ENCODE peak calls at places on chromosomes 2 and 18, in five cellular contexts. One of them, this sample, is unnamed.

GRCh38 chr18:36786686-36787085 is 42.1 kb downstream of the TPGS2 start:
- DNase-seq in GM12878: no peak
- DNase-seq in H1: no peak
- DNase-seq in HepG2: peak
- DNase-seq in K562: no peak
- DNase-seq in this sample: no peak

GRCh38 chr18:59649575-59649974 is 47.6 kb downstream of the CCBE1 start:
- DNase-seq in HepG2: no peak
- DNase-seq in K562: no peak
- DNase-seq in H1: peak
- DNase-seq in GM12878: no peak
- DNase-seq in this sample: no peak

GRCh38 chr2:174892546-174892945 is 112.6 kb downstream of the CHN1 start:
- DNase-seq in K562: no peak
- DNase-seq in H1: no peak
- DNase-seq in GM12878: no peak
- DNase-seq in HepG2: no peak
- DNase-seq in this sample: no peak

GRCh38 chr2:224754129-224754528 is 38.0 kb upstream of the CCDC195 start:
- DNase-seq in GM12878: no peak
- DNase-seq in HepG2: no peak
- DNase-seq in K562: no peak
- DNase-seq in H1: no peak
- DNase-seq in this sample: no peak

GRCh38 chr18:47632970-47633635 is 297.4 kb downstream of the SMAD2 start:
- DNase-seq in H1: no peak
- DNase-seq in HepG2: no peak
- DNase-seq in K562: no peak
- DNase-seq in GM12878: no peak
- DNase-seq in this sample: no peak

GRCh38 chr2:10260130-10260529 is 42.6 kb upstream of the HPCAL1 start:
- DNase-seq in K562: no peak
- DNase-seq in H1: no peak
- DNase-seq in GM12878: no peak
- DNase-seq in HepG2: no peak
- DNase-seq in this sample: no peak

GRCh38 chr18:22556271-22556990 is 138.7 kb upstream of the CTAGE1 start:
- DNase-seq in GM12878: no peak
- DNase-seq in K562: no peak
- DNase-seq in H1: no peak
- DNase-seq in HepG2: no peak
- DNase-seq in this sample: no peak

GRCh38 chr2:126990200-126990599 is 91.5 kb downstream of the TEX51 start:
- DNase-seq in HepG2: peak
- DNase-seq in GM12878: no peak
- DNase-seq in K562: no peak
- DNase-seq in H1: no peak
- DNase-seq in this sample: no peak

GRCh38 chr18:9731380-9731779 is 23.3 kb downstream of the RAB31 start:
- DNase-seq in K562: no peak
- DNase-seq in GM12878: no peak
- DNase-seq in HepG2: no peak
- DNase-seq in H1: no peak
- DNase-seq in this sample: no peak

GRCh38 chr18:60003610-60004185 is 103.9 kb downstream of the PMAIP1 start:
- DNase-seq in GM12878: no peak
- DNase-seq in K562: no peak
- DNase-seq in H1: no peak
- DNase-seq in HepG2: no peak
- DNase-seq in this sample: no peak

GRCh38 chr2:239598011-239598731 is 197.4 kb upstream of the HDAC4 start:
- DNase-seq in H1: no peak
- DNase-seq in K562: no peak
- DNase-seq in GM12878: no peak
- DNase-seq in HepG2: no peak
- DNase-seq in this sample: no peak

GRCh38 chr2:1907849-1908533 is 163.7 kb upstream of the PXDN start:
- DNase-seq in H1: no peak
- DNase-seq in GM12878: no peak
- DNase-seq in K562: no peak
- DNase-seq in HepG2: no peak
- DNase-seq in this sample: no peak

GRCh38 chr2:168343586-168343985 is 96.2 kb upstream of the STK39 start:
- DNase-seq in HepG2: no peak
- DNase-seq in K562: no peak
- DNase-seq in H1: no peak
- DNase-seq in GM12878: no peak
- DNase-seq in this sample: no peak

GRCh38 chr2:59006204-59006603 is 765.1 kb upstream of the FANCL start:
- DNase-seq in HepG2: no peak
- DNase-seq in GM12878: no peak
- DNase-seq in H1: no peak
- DNase-seq in K562: no peak
- DNase-seq in this sample: no peak

GRCh38 chr2:95275601-95276243 is 1.5 kb downstream of the PROM2 start:
- DNase-seq in GM12878: no peak
- DNase-seq in K562: no peak
- DNase-seq in HepG2: no peak
- DNase-seq in H1: no peak
- DNase-seq in this sample: no peak

GRCh38 chr2:172295677-172296076 is 131.7 kb upstream of the ITGA6 start:
- DNase-seq in H1: no peak
- DNase-seq in K562: no peak
- DNase-seq in GM12878: no peak
- DNase-seq in HepG2: no peak
- DNase-seq in this sample: no peak

GRCh38 chr2:224927671-224928173 is 114.5 kb downstream of the DOCK10 start:
- DNase-seq in GM12878: no peak
- DNase-seq in K562: no peak
- DNase-seq in HepG2: no peak
- DNase-seq in H1: no peak
- DNase-seq in this sample: no peak

GRCh38 chr2:189143930-189144329 is 35.6 kb downstream of the COL5A2 start:
- DNase-seq in HepG2: no peak
- DNase-seq in H1: no peak
- DNase-seq in K562: no peak
- DNase-seq in GM12878: no peak
- DNase-seq in this sample: no peak

GRCh38 chr18:60145776-60146175 is 226.8 kb downstream of the MC4R start:
- DNase-seq in GM12878: no peak
- DNase-seq in H1: no peak
- DNase-seq in K562: no peak
- DNase-seq in HepG2: no peak
- DNase-seq in this sample: no peak

DNA sequence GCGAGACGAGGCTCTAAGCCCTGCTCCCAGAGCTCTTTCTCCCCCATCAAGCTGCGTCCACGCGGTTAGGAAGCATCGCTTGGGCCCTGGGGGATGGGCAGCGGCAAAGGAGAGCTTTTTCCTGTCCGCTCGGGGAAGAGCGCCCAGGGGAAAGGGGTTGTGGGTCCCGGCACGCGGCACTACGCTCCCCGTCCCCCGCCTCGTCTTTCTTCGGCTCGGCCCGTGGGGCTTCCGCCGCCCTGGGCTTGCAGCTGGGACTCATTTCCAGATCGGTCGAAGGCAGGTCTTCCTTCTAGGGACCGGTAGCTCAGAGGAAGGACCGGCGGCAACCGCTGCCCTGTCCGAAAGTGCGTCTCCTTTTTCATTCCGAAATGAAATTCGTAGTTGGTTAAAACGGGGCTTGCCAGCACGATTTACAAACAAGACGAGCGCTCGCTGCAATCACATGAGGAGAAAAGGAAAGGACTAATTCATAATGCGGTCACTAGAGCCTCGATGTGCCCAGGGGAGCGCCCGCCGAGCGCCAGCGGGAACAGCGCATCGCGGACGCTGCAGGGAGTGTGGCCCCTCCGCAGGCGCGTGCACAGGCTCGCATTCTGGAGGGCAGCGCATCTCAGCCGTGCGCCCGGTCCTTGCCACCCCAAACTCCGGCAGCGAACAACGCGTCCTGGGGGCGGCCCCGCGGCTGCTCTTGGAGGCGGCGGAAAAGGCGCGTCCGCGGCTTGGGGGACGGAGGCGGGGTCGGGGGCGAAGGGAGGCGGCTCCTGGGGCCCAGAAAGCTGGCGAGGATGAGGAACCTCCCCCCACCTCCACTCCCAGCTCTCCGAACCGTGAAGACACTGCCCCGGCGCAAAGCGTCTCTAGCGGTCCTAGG is 3.6 kb upstream of the ITPRIPL1 start:
- DNase-seq in HepG2: peak
- DNase-seq in K562: peak
- DNase-seq in H1: peak
- DNase-seq in GM12878: peak
- DNase-seq in this sample: no peak
- TF ChIP-seq POLR2A in HepG2: no peak
- TF ChIP-seq POLR2A in K562: peak
- TF ChIP-seq POLR2A in H1: no peak
- TF ChIP-seq POLR2A in GM12878: peak
- TF ChIP-seq POLR2A in this sample: peak

DNA sequence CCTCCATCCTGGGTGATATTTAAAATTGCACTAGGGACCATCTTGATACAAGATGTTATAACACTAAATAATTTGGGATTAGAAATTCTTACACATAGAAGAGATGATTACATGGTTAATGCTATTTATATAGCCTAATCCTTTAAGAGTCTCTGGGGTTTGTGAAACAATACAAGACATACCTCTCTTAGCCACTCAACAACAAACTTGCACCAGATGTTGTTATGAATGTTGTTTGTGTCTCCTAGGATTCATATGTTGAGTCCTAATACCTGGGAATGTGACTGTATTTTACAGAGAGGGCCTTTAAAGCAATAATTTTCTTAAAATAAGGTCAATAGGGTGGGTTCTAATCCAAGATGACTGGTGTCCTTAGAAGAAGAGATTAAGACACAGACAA is 678.3 kb downstream of the NYAP2 start:
- DNase-seq in K562: no peak
- DNase-seq in H1: no peak
- DNase-seq in GM12878: no peak
- DNase-seq in HepG2: no peak
- DNase-seq in this sample: no peak
- TF ChIP-seq YY1 in K562: no peak
- TF ChIP-seq YY1 in H1: no peak
- TF ChIP-seq YY1 in GM12878: no peak
- TF ChIP-seq YY1 in HepG2: no peak
- TF ChIP-seq YY1 in this sample: no peak

GRCh38 chr18:61829108-61829507 is 63.7 kb downstream of the RNF152 start:
- DNase-seq in H1: no peak
- DNase-seq in HepG2: no peak
- DNase-seq in K562: no peak
- DNase-seq in GM12878: no peak
- DNase-seq in this sample: no peak
- TF ChIP-seq CEBPB in H1: no peak
- TF ChIP-seq CEBPB in HepG2: no peak
- TF ChIP-seq CEBPB in K562: no peak
- TF ChIP-seq CEBPB in GM12878: no peak
- TF ChIP-seq CEBPB in this sample: no peak

GRCh38 chr18:44635546-44635945 is 45.1 kb upstream of the SETBP1 start:
- DNase-seq in H1: no peak
- DNase-seq in HepG2: no peak
- DNase-seq in GM12878: no peak
- DNase-seq in K562: no peak
- DNase-seq in this sample: no peak
- TF ChIP-seq POLR2A in H1: no peak
- TF ChIP-seq POLR2A in HepG2: no peak
- TF ChIP-seq POLR2A in GM12878: no peak
- TF ChIP-seq POLR2A in K562: no peak
- TF ChIP-seq POLR2A in this sample: no peak